ENCODE peak calls at places on chromosomes 13 and 19, in eight cellular contexts. One of them, this sample, is unnamed.

GRCh38 chr19:18591735-18592385 is 3.3 kb downstream of the REX1BD start:
- DNase-seq in IMR-90: no peak
- DNase-seq in left kidney: no peak
- DNase-seq in BE2C: peak; percentile 83
- DNase-seq in astrocyte of the hippocampus: no peak
- DNase-seq in EL: no peak
- DNase-seq in NCI-H2171: no peak
- DNase-seq in stimulated activated CD8-positive, alpha-beta memory T cell treated with anti-CD3 and anti-CD28 coated beads, Interleukin-4, amount 100 ng/mL, for 24 hours: no peak
- DNase-seq in this sample: no peak

GRCh38 chr13:71629167-71629566 is 237.8 kb downstream of the DACH1 start:
- DNase-seq in IMR-90: no peak
- DNase-seq in left kidney: no peak
- DNase-seq in BE2C: no peak
- DNase-seq in astrocyte of the hippocampus: no peak
- DNase-seq in EL: no peak
- DNase-seq in NCI-H2171: no peak
- DNase-seq in stimulated activated CD8-positive, alpha-beta memory T cell treated with anti-CD3 and anti-CD28 coated beads, Interleukin-4, amount 100 ng/mL, for 24 hours: no peak
- DNase-seq in this sample: no peak

GRCh38 chr13:100382787-100383186 is 205.8 kb downstream of the GGACT start:
- DNase-seq in IMR-90: peak; percentile 74
- DNase-seq in left kidney: no peak
- DNase-seq in BE2C: no peak
- DNase-seq in astrocyte of the hippocampus: no peak
- DNase-seq in EL: peak; percentile 57
- DNase-seq in NCI-H2171: no peak
- DNase-seq in stimulated activated CD8-positive, alpha-beta memory T cell treated with anti-CD3 and anti-CD28 coated beads, Interleukin-4, amount 100 ng/mL, for 24 hours: no peak
- DNase-seq in this sample: peak; percentile 27

GRCh38 chr13:51861728-51862300 is at the start of gene CCDC70:
- DNase-seq in IMR-90: peak; percentile 39
- DNase-seq in left kidney: no peak
- DNase-seq in BE2C: no peak
- DNase-seq in astrocyte of the hippocampus: peak; percentile 35
- DNase-seq in EL: peak; percentile 38
- DNase-seq in NCI-H2171: no peak
- DNase-seq in stimulated activated CD8-positive, alpha-beta memory T cell treated with anti-CD3 and anti-CD28 coated beads, Interleukin-4, amount 100 ng/mL, for 24 hours: no peak
- DNase-seq in this sample: no peak

GRCh38 chr13:27635256-27635655 is 13.6 kb downstream of the POLR1D start:
- DNase-seq in IMR-90: no peak
- DNase-seq in left kidney: no peak
- DNase-seq in BE2C: no peak
- DNase-seq in astrocyte of the hippocampus: no peak
- DNase-seq in EL: no peak
- DNase-seq in NCI-H2171: no peak
- DNase-seq in stimulated activated CD8-positive, alpha-beta memory T cell treated with anti-CD3 and anti-CD28 coated beads, Interleukin-4, amount 100 ng/mL, for 24 hours: no peak
- DNase-seq in this sample: no peak

GRCh38 chr13:46552302-46552680 is 679 bp upstream of the LRCH1 start:
- DNase-seq in IMR-90: no peak
- DNase-seq in left kidney: peak; percentile 38
- DNase-seq in BE2C: no peak
- DNase-seq in astrocyte of the hippocampus: no peak
- DNase-seq in EL: no peak
- DNase-seq in NCI-H2171: no peak
- DNase-seq in stimulated activated CD8-positive, alpha-beta memory T cell treated with anti-CD3 and anti-CD28 coated beads, Interleukin-4, amount 100 ng/mL, for 24 hours: no peak
- DNase-seq in this sample: no peak

GRCh38 chr13:73040968-73041580 is 17.7 kb upstream of the KLF5 start:
- DNase-seq in IMR-90: no peak
- DNase-seq in left kidney: no peak
- DNase-seq in BE2C: no peak
- DNase-seq in astrocyte of the hippocampus: no peak
- DNase-seq in EL: no peak
- DNase-seq in NCI-H2171: no peak
- DNase-seq in stimulated activated CD8-positive, alpha-beta memory T cell treated with anti-CD3 and anti-CD28 coated beads, Interleukin-4, amount 100 ng/mL, for 24 hours: no peak
- DNase-seq in this sample: no peak

GRCh38 chr13:99417151-99417820 is 84.0 kb upstream of the TM9SF2 start:
- DNase-seq in IMR-90: no peak
- DNase-seq in left kidney: peak; percentile 44
- DNase-seq in BE2C: no peak
- DNase-seq in astrocyte of the hippocampus: no peak
- DNase-seq in EL: no peak
- DNase-seq in NCI-H2171: no peak
- DNase-seq in stimulated activated CD8-positive, alpha-beta memory T cell treated with anti-CD3 and anti-CD28 coated beads, Interleukin-4, amount 100 ng/mL, for 24 hours: no peak
- DNase-seq in this sample: no peak

GRCh38 chr13:52162279-52163101 is 3.1 kb upstream of the NEK3 start:
- DNase-seq in IMR-90: peak; percentile 70
- DNase-seq in left kidney: no peak
- DNase-seq in BE2C: no peak
- DNase-seq in astrocyte of the hippocampus: peak; percentile 39
- DNase-seq in EL: peak; percentile 52
- DNase-seq in NCI-H2171: no peak
- DNase-seq in stimulated activated CD8-positive, alpha-beta memory T cell treated with anti-CD3 and anti-CD28 coated beads, Interleukin-4, amount 100 ng/mL, for 24 hours: no peak
- DNase-seq in this sample: peak; percentile 23

GRCh38 chr13:27131202-27131623 is 40.4 kb downstream of the USP12 start:
- DNase-seq in IMR-90: peak; percentile 55
- DNase-seq in left kidney: no peak
- DNase-seq in BE2C: no peak
- DNase-seq in astrocyte of the hippocampus: peak; percentile 41
- DNase-seq in EL: peak; percentile 18
- DNase-seq in NCI-H2171: no peak
- DNase-seq in stimulated activated CD8-positive, alpha-beta memory T cell treated with anti-CD3 and anti-CD28 coated beads, Interleukin-4, amount 100 ng/mL, for 24 hours: peak; percentile 54
- DNase-seq in this sample: no peak

GRCh38 chr13:29339386-29340272 is 255.9 kb downstream of the SLC7A1 start:
- DNase-seq in IMR-90: no peak
- DNase-seq in left kidney: no peak
- DNase-seq in BE2C: no peak
- DNase-seq in astrocyte of the hippocampus: no peak
- DNase-seq in EL: no peak
- DNase-seq in NCI-H2171: no peak
- DNase-seq in stimulated activated CD8-positive, alpha-beta memory T cell treated with anti-CD3 and anti-CD28 coated beads, Interleukin-4, amount 100 ng/mL, for 24 hours: no peak
- DNase-seq in this sample: no peak

GRCh38 chr19:17605761-17606745 is 50.6 kb downstream of the COLGALT1 start:
- DNase-seq in IMR-90: peak; percentile 56
- DNase-seq in left kidney: peak; percentile 96
- DNase-seq in BE2C: peak; percentile 83
- DNase-seq in astrocyte of the hippocampus: peak; percentile 89
- DNase-seq in EL: peak; percentile 76
- DNase-seq in NCI-H2171: peak; percentile 77
- DNase-seq in stimulated activated CD8-positive, alpha-beta memory T cell treated with anti-CD3 and anti-CD28 coated beads, Interleukin-4, amount 100 ng/mL, for 24 hours: peak; percentile 61
- DNase-seq in this sample: peak; percentile 9

GRCh38 chr13:102097708-102098107 is 304.1 kb downstream of the FGF14 start:
- DNase-seq in IMR-90: no peak
- DNase-seq in left kidney: no peak
- DNase-seq in BE2C: no peak
- DNase-seq in astrocyte of the hippocampus: no peak
- DNase-seq in EL: no peak
- DNase-seq in NCI-H2171: peak; percentile 68
- DNase-seq in stimulated activated CD8-positive, alpha-beta memory T cell treated with anti-CD3 and anti-CD28 coated beads, Interleukin-4, amount 100 ng/mL, for 24 hours: no peak
- DNase-seq in this sample: no peak

GRCh38 chr13:108957369-108958012 is 328.1 kb downstream of the MYO16 start:
- DNase-seq in IMR-90: peak; percentile 85
- DNase-seq in left kidney: peak; percentile 25
- DNase-seq in BE2C: no peak
- DNase-seq in astrocyte of the hippocampus: peak; percentile 85
- DNase-seq in EL: peak; percentile 80
- DNase-seq in NCI-H2171: no peak
- DNase-seq in stimulated activated CD8-positive, alpha-beta memory T cell treated with anti-CD3 and anti-CD28 coated beads, Interleukin-4, amount 100 ng/mL, for 24 hours: no peak
- DNase-seq in this sample: peak; percentile 34

GRCh38 chr19:34118879-34119748 is 53.2 kb upstream of the LSM14A start:
- DNase-seq in IMR-90: no peak
- DNase-seq in left kidney: peak; percentile 96
- DNase-seq in BE2C: no peak
- DNase-seq in astrocyte of the hippocampus: no peak
- DNase-seq in EL: no peak
- DNase-seq in NCI-H2171: no peak
- DNase-seq in stimulated activated CD8-positive, alpha-beta memory T cell treated with anti-CD3 and anti-CD28 coated beads, Interleukin-4, amount 100 ng/mL, for 24 hours: no peak
- DNase-seq in this sample: no peak

GRCh38 chr13:76816394-76816793 is 69.8 kb downstream of the KCTD12 start:
- DNase-seq in IMR-90: no peak
- DNase-seq in left kidney: no peak
- DNase-seq in BE2C: no peak
- DNase-seq in astrocyte of the hippocampus: no peak
- DNase-seq in EL: no peak
- DNase-seq in NCI-H2171: no peak
- DNase-seq in stimulated activated CD8-positive, alpha-beta memory T cell treated with anti-CD3 and anti-CD28 coated beads, Interleukin-4, amount 100 ng/mL, for 24 hours: no peak
- DNase-seq in this sample: no peak

GRCh38 chr13:75803175-75803611 is 167.1 kb downstream of the LMO7 start:
- DNase-seq in IMR-90: no peak
- DNase-seq in left kidney: no peak
- DNase-seq in BE2C: no peak
- DNase-seq in astrocyte of the hippocampus: no peak
- DNase-seq in EL: no peak
- DNase-seq in NCI-H2171: no peak
- DNase-seq in stimulated activated CD8-positive, alpha-beta memory T cell treated with anti-CD3 and anti-CD28 coated beads, Interleukin-4, amount 100 ng/mL, for 24 hours: no peak
- DNase-seq in this sample: no peak

GRCh38 chr19:14097532-14098151 is 7.1 kb upstream of the SAMD1 start:
- DNase-seq in IMR-90: no peak
- DNase-seq in left kidney: no peak
- DNase-seq in BE2C: no peak
- DNase-seq in astrocyte of the hippocampus: peak; percentile 21
- DNase-seq in EL: no peak
- DNase-seq in NCI-H2171: no peak
- DNase-seq in stimulated activated CD8-positive, alpha-beta memory T cell treated with anti-CD3 and anti-CD28 coated beads, Interleukin-4, amount 100 ng/mL, for 24 hours: no peak
- DNase-seq in this sample: no peak

GRCh38 chr19:21321996-21322395 is 7.2 kb downstream of the ZNF708 start:
- DNase-seq in IMR-90: no peak
- DNase-seq in left kidney: no peak
- DNase-seq in BE2C: no peak
- DNase-seq in astrocyte of the hippocampus: peak; percentile 58
- DNase-seq in EL: peak; percentile 51
- DNase-seq in NCI-H2171: no peak
- DNase-seq in stimulated activated CD8-positive, alpha-beta memory T cell treated with anti-CD3 and anti-CD28 coated beads, Interleukin-4, amount 100 ng/mL, for 24 hours: no peak
- DNase-seq in this sample: no peak

This sample was measured in stromal cell of bone marrow.